ENCODE peak calls at places on chromosomes 16 and 17, in nine cellular contexts. One of them, this sample, is unnamed.

GRCh38 chr16:54928421-54929089 is 2.1 kb upstream of the IRX5 start:
- DNase-seq in lung: peak; percentile 75
- DNase-seq in body of pancreas: peak; percentile 54
- DNase-seq in sigmoid colon: no peak
- DNase-seq in uterus: peak; percentile 51
- DNase-seq in psoas muscle: peak; percentile 63
- DNase-seq in CD8-positive, alpha-beta memory T cell: peak; percentile 38
- DNase-seq in fibroblast of lung: no peak
- DNase-seq in thoracic aorta: no peak
- DNase-seq in this sample: peak; percentile 78

GRCh38 chr16:66070140-66070887 is 296.2 kb upstream of the CDH5 start:
- DNase-seq in psoas muscle: peak; percentile 32
- DNase-seq in sigmoid colon: peak; percentile 92
- DNase-seq in thoracic aorta: no peak
- DNase-seq in CD8-positive, alpha-beta memory T cell: no peak
- DNase-seq in fibroblast of lung: peak; percentile 96
- DNase-seq in lung: peak; percentile 73
- DNase-seq in uterus: peak; percentile 71
- DNase-seq in body of pancreas: peak; percentile 13
- DNase-seq in this sample: peak; percentile 31

GRCh38 chr17:68318103-68318991 is 27.1 kb downstream of the ARSG start:
- DNase-seq in uterus: no peak
- DNase-seq in body of pancreas: peak; percentile 25
- DNase-seq in thoracic aorta: no peak
- DNase-seq in fibroblast of lung: peak; percentile 18
- DNase-seq in lung: no peak
- DNase-seq in CD8-positive, alpha-beta memory T cell: no peak
- DNase-seq in sigmoid colon: no peak
- DNase-seq in psoas muscle: peak; percentile 55
- DNase-seq in this sample: no peak

GRCh38 chr16:971981-972315 is 1.2 kb upstream of the LMF1 start:
- DNase-seq in body of pancreas: no peak
- DNase-seq in uterus: no peak
- DNase-seq in lung: no peak
- DNase-seq in thoracic aorta: no peak
- DNase-seq in psoas muscle: no peak
- DNase-seq in CD8-positive, alpha-beta memory T cell: no peak
- DNase-seq in sigmoid colon: no peak
- DNase-seq in fibroblast of lung: no peak
- DNase-seq in this sample: no peak

GRCh38 chr16:636206-637080 is at the start of gene METTL26:
- DNase-seq in sigmoid colon: peak; percentile 98
- DNase-seq in body of pancreas: peak; percentile 96
- DNase-seq in CD8-positive, alpha-beta memory T cell: peak; percentile 91
- DNase-seq in psoas muscle: peak; percentile 97
- DNase-seq in thoracic aorta: peak; percentile 86
- DNase-seq in uterus: peak; percentile 95
- DNase-seq in fibroblast of lung: peak; percentile 94
- DNase-seq in lung: peak; percentile 95
- DNase-seq in this sample: peak; percentile 96

GRCh38 chr16:19083670-19084069 is 16.3 kb downstream of the COQ7 start:
- DNase-seq in thoracic aorta: no peak
- DNase-seq in sigmoid colon: no peak
- DNase-seq in CD8-positive, alpha-beta memory T cell: no peak
- DNase-seq in uterus: no peak
- DNase-seq in lung: no peak
- DNase-seq in body of pancreas: no peak
- DNase-seq in psoas muscle: no peak
- DNase-seq in fibroblast of lung: no peak
- DNase-seq in this sample: no peak

GRCh38 chr17:65359016-65359415 is 202.4 kb downstream of the AXIN2 start:
- DNase-seq in lung: no peak
- DNase-seq in CD8-positive, alpha-beta memory T cell: no peak
- DNase-seq in body of pancreas: no peak
- DNase-seq in psoas muscle: no peak
- DNase-seq in fibroblast of lung: peak; percentile 54
- DNase-seq in sigmoid colon: no peak
- DNase-seq in thoracic aorta: no peak
- DNase-seq in uterus: no peak
- DNase-seq in this sample: no peak

GRCh38 chr16:30567991-30568638 is 3.4 kb downstream of the ZNF688 start:
- DNase-seq in psoas muscle: no peak
- DNase-seq in thoracic aorta: no peak
- DNase-seq in sigmoid colon: no peak
- DNase-seq in CD8-positive, alpha-beta memory T cell: peak; percentile 61
- DNase-seq in lung: no peak
- DNase-seq in body of pancreas: no peak
- DNase-seq in fibroblast of lung: peak; percentile 72
- DNase-seq in uterus: no peak
- DNase-seq in this sample: no peak

GRCh38 chr17:40816569-40816968 is 5.8 kb downstream of the KRT10 start:
- DNase-seq in body of pancreas: no peak
- DNase-seq in sigmoid colon: no peak
- DNase-seq in psoas muscle: no peak
- DNase-seq in uterus: no peak
- DNase-seq in lung: no peak
- DNase-seq in CD8-positive, alpha-beta memory T cell: no peak
- DNase-seq in fibroblast of lung: no peak
- DNase-seq in thoracic aorta: no peak
- DNase-seq in this sample: no peak

GRCh38 chr16:55018881-55019280 is 88.2 kb downstream of the IRX5 start:
- DNase-seq in lung: no peak
- DNase-seq in CD8-positive, alpha-beta memory T cell: no peak
- DNase-seq in body of pancreas: no peak
- DNase-seq in sigmoid colon: no peak
- DNase-seq in thoracic aorta: no peak
- DNase-seq in fibroblast of lung: no peak
- DNase-seq in psoas muscle: no peak
- DNase-seq in uterus: no peak
- DNase-seq in this sample: no peak

GRCh38 chr16:17466876-17467275 is 3.9 kb downstream of the XYLT1 start:
- DNase-seq in CD8-positive, alpha-beta memory T cell: no peak
- DNase-seq in thoracic aorta: no peak
- DNase-seq in body of pancreas: no peak
- DNase-seq in uterus: no peak
- DNase-seq in lung: no peak
- DNase-seq in sigmoid colon: no peak
- DNase-seq in psoas muscle: no peak
- DNase-seq in fibroblast of lung: no peak
- DNase-seq in this sample: no peak

GRCh38 chr16:1863681-1864460 is 8.1 kb downstream of the MEIOB start:
- DNase-seq in sigmoid colon: no peak
- DNase-seq in lung: no peak
- DNase-seq in fibroblast of lung: peak; percentile 68
- DNase-seq in psoas muscle: no peak
- DNase-seq in thoracic aorta: no peak
- DNase-seq in uterus: no peak
- DNase-seq in CD8-positive, alpha-beta memory T cell: peak; percentile 11
- DNase-seq in body of pancreas: peak; percentile 27
- DNase-seq in this sample: no peak

GRCh38 chr17:58334661-58335060 is 6.1 kb upstream of the TSPOAP1 start:
- DNase-seq in CD8-positive, alpha-beta memory T cell: no peak
- DNase-seq in thoracic aorta: no peak
- DNase-seq in body of pancreas: no peak
- DNase-seq in uterus: no peak
- DNase-seq in lung: no peak
- DNase-seq in fibroblast of lung: no peak
- DNase-seq in psoas muscle: no peak
- DNase-seq in sigmoid colon: peak; percentile 56
- DNase-seq in this sample: no peak

GRCh38 chr17:29593546-29594440 is 861 bp downstream of the ANKRD13B start:
- DNase-seq in CD8-positive, alpha-beta memory T cell: no peak
- DNase-seq in lung: no peak
- DNase-seq in psoas muscle: no peak
- DNase-seq in thoracic aorta: no peak
- DNase-seq in body of pancreas: no peak
- DNase-seq in uterus: peak; percentile 26
- DNase-seq in sigmoid colon: peak; percentile 68
- DNase-seq in fibroblast of lung: peak; percentile 23
- DNase-seq in this sample: peak; percentile 23

GRCh38 chr17:10879110-10879509 is 41.2 kb upstream of the PIRT start:
- DNase-seq in fibroblast of lung: no peak
- DNase-seq in sigmoid colon: no peak
- DNase-seq in psoas muscle: no peak
- DNase-seq in lung: no peak
- DNase-seq in body of pancreas: no peak
- DNase-seq in CD8-positive, alpha-beta memory T cell: no peak
- DNase-seq in uterus: no peak
- DNase-seq in thoracic aorta: no peak
- DNase-seq in this sample: peak; percentile 66

GRCh38 chr16:69077251-69077650 is 28.2 kb upstream of the HAS3 start:
- DNase-seq in CD8-positive, alpha-beta memory T cell: no peak
- DNase-seq in sigmoid colon: no peak
- DNase-seq in thoracic aorta: no peak
- DNase-seq in fibroblast of lung: no peak
- DNase-seq in uterus: no peak
- DNase-seq in psoas muscle: no peak
- DNase-seq in lung: no peak
- DNase-seq in body of pancreas: no peak
- DNase-seq in this sample: no peak

DNA sequence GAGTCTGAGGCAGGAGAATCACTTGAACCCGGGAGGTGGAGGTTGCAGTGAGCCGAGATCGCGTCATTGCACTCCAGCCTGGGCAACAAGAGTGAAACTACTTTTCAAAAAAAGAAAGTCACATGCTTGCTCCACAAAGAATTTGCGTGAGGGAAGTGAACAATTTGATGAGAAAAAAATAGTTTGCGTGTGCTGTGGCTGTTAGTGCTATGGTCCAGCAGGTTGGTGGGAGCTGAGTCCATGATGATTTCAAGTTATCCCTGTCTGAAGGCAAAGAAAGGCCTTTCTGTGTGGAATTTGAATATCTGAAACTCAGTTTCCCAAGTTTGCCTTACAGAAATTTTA is 21.0 kb downstream of the PRCD start:
- DNase-seq in CD8-positive, alpha-beta memory T cell: peak; percentile 29
- DNase-seq in fibroblast of lung: no peak
- DNase-seq in psoas muscle: no peak
- DNase-seq in sigmoid colon: no peak
- DNase-seq in body of pancreas: no peak
- DNase-seq in uterus: no peak
- DNase-seq in lung: no peak
- DNase-seq in thoracic aorta: no peak
- DNase-seq in this sample: no peak
- H3K4me1 ChIP-seq in CD8-positive, alpha-beta memory T cell: peaks cover 53% of the 10 kb centered on the region
- H3K4me1 ChIP-seq in fibroblast of lung: peaks cover 17% of the 10 kb centered on the region
- H3K4me1 ChIP-seq in psoas muscle: peaks cover 67% of the 10 kb centered on the region
- H3K4me1 ChIP-seq in sigmoid colon: no peaks in the 10 kb centered on the region
- H3K4me1 ChIP-seq in body of pancreas: peaks cover 52% of the 10 kb centered on the region
- H3K4me1 ChIP-seq in uterus: peaks cover 13% of the 10 kb centered on the region
- H3K4me1 ChIP-seq in lung: peaks cover 9% of the 10 kb centered on the region
- H3K4me1 ChIP-seq in thoracic aorta: peaks cover 31% of the 10 kb centered on the region
- H3K4me1 ChIP-seq in this sample: peaks cover 62% of the 10 kb centered on the region

DNA sequence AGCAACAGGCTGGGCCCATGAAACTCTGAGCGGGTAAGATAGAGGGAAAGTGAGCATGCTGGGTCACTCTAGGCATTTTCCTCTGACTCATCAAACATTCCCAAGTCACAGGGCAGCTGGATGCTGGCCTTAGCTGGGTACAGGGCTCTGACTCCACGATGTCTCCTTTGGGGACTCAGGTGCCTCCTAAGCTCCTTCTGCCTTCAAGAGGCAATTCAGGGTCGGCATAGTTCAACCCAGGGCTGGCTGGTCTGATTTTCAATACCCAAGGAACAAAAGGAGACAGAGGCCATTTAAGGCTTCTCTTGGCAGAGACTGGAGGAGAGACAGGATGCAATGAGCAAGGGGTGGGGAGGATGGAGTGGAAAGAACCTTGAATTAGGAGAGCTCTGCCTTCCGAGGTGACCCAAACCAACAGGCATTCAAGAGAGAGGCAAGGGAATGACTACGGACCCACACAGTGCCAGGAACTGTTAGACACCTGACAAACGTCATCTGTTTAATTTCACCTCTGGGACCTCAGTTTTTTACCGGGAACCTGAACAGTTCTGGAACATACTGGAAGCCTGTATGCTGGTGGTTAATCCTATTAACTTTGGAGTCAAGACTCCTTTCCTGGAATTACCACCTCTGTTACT is 905 bp downstream of the WBP2 start:
- DNase-seq in fibroblast of lung: peak; percentile 53
- DNase-seq in CD8-positive, alpha-beta memory T cell: no peak
- DNase-seq in psoas muscle: no peak
- DNase-seq in body of pancreas: peak; percentile 50
- DNase-seq in sigmoid colon: peak; percentile 81
- DNase-seq in thoracic aorta: no peak
- DNase-seq in lung: no peak
- DNase-seq in uterus: no peak
- DNase-seq in this sample: no peak
- H3K4me1 ChIP-seq in fibroblast of lung: peaks cover 9% of the 10 kb centered on the region
- H3K4me1 ChIP-seq in CD8-positive, alpha-beta memory T cell: peaks cover 22% of the 10 kb centered on the region
- H3K4me1 ChIP-seq in psoas muscle: peaks cover 52% of the 10 kb centered on the region
- H3K4me1 ChIP-seq in body of pancreas: peaks cover 44% of the 10 kb centered on the region
- H3K4me1 ChIP-seq in sigmoid colon: no peaks in the 10 kb centered on the region
- H3K4me1 ChIP-seq in thoracic aorta: peaks cover 36% of the 10 kb centered on the region
- H3K4me1 ChIP-seq in lung: peaks cover 20% of the 10 kb centered on the region
- H3K4me1 ChIP-seq in uterus: no peaks in the 10 kb centered on the region
- H3K4me1 ChIP-seq in this sample: peaks cover 59% of the 10 kb centered on the region

GRCh38 chr16:89162314-89162713 is 9.2 kb upstream of the CDH15 start:
- DNase-seq in body of pancreas: no peak
- DNase-seq in uterus: no peak
- DNase-seq in CD8-positive, alpha-beta memory T cell: no peak
- DNase-seq in thoracic aorta: no peak
- DNase-seq in fibroblast of lung: no peak
- DNase-seq in psoas muscle: no peak
- DNase-seq in sigmoid colon: no peak
- DNase-seq in lung: no peak
- DNase-seq in this sample: no peak
- H3K4me1 ChIP-seq in body of pancreas: peaks cover 3% of the 10 kb centered on the region
- H3K4me1 ChIP-seq in uterus: no peaks in the 10 kb centered on the region
- H3K4me1 ChIP-seq in CD8-positive, alpha-beta memory T cell: peaks cover 5% of the 10 kb centered on the region
- H3K4me1 ChIP-seq in thoracic aorta: no peaks in the 10 kb centered on the region
- H3K4me1 ChIP-seq in fibroblast of lung: peaks cover 5% of the 10 kb centered on the region
- H3K4me1 ChIP-seq in psoas muscle: no peaks in the 10 kb centered on the region
- H3K4me1 ChIP-seq in sigmoid colon: no peaks in the 10 kb centered on the region
- H3K4me1 ChIP-seq in lung: peaks cover 6% of the 10 kb centered on the region
- H3K4me1 ChIP-seq in this sample: no peaks in the 10 kb centered on the region

DNA sequence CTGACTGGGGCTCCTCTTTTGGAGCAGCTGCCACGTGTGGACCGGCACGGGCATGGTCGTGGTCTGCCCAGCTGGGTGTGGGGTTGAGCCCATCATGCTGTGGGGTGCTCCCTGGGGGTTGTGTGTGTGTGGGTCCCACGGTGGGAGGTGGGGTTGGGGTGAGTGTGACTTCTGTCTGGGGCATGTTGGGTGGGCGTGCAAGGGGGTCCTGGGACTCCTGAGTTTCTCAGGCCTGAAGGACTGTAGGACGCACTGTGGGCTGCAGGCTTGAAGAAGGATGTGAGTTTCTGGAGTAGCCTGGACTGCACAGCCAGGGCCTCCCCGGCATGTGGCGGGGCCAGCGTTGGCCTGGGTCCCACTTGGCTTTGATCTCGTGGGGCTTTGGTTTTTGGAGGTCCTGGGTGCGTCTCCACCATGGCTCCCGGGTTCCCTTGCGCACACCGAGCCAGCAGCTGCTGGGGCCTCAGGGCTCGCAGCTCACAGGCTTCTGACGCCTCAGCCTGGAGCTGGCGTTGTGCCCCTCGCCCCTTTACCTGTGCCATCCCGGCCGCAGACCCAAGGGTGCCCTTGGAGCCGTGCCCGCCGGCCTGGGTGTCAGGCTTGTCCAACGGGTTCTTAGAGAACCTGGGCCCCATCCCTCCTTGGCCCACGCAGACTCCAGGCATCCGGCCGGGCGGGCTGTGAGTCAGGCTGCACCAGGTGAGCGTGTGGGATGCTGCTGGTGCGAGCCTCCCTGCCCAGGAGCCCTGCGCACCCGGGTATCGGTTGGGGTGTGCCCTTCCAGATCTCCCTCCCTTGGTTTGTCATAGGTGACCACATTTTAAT is 34.4 kb upstream of the ZNF750 start:
- DNase-seq in psoas muscle: no peak
- DNase-seq in fibroblast of lung: no peak
- DNase-seq in body of pancreas: no peak
- DNase-seq in lung: peak; percentile 72
- DNase-seq in uterus: no peak
- DNase-seq in sigmoid colon: peak; percentile 56
- DNase-seq in CD8-positive, alpha-beta memory T cell: no peak
- DNase-seq in thoracic aorta: no peak
- DNase-seq in this sample: no peak
- H3K4me1 ChIP-seq in psoas muscle: peaks cover 22% of the 10 kb centered on the region
- H3K4me1 ChIP-seq in fibroblast of lung: peaks cover 3% of the 10 kb centered on the region
- H3K4me1 ChIP-seq in body of pancreas: peaks cover 14% of the 10 kb centered on the region
- H3K4me1 ChIP-seq in lung: peaks cover 9% of the 10 kb centered on the region
- H3K4me1 ChIP-seq in uterus: peaks cover 5% of the 10 kb centered on the region
- H3K4me1 ChIP-seq in sigmoid colon: no peaks in the 10 kb centered on the region
- H3K4me1 ChIP-seq in CD8-positive, alpha-beta memory T cell: no peaks in the 10 kb centered on the region
- H3K4me1 ChIP-seq in thoracic aorta: peaks cover 15% of the 10 kb centered on the region
- H3K4me1 ChIP-seq in this sample: peaks cover 3% of the 10 kb centered on the region